ENCODE peak calls at places on chromosomes 2 and 18, in six cellular contexts. F is A549, E is NB4, H is K562, C is HepG2, B is GM12878. S is an unnamed sample.

GRCh38 chr2:9057939-9058761 is 54.7 kb upstream of the MBOAT2 start:
- DNase-seq in F (peak; percentile 66), E (no peak), B (no peak), H (no peak), C (no peak), S (no peak)

GRCh38 chr2:239979243-239980023 is 45.7 kb downstream of the NDUFA10 start:
- DNase-seq in H (no peak), C (no peak), F (no peak), E (peak; percentile 78), B (no peak), S (peak; percentile 23)

GRCh38 chr18:8496186-8496585 is 113.1 kb upstream of the RAB12 start:
- DNase-seq in H (no peak), E (no peak), C (no peak), B (no peak), F (no peak), S (no peak)

GRCh38 chr2:33068261-33068660 is 121.5 kb downstream of the LTBP1 start:
- DNase-seq in B (no peak), C (no peak), H (no peak), F (peak; percentile 64), E (no peak), S (no peak)

GRCh38 chr2:183164111-183165015 is 40.1 kb downstream of the NUP35 start:
- DNase-seq in F (no peak), B (no peak), E (no peak), H (no peak), C (no peak), S (no peak)

GRCh38 chr18:69787825-69788547 is 159.7 kb downstream of the CD226 start:
- DNase-seq in H (no peak), E (peak; percentile 29), F (peak; percentile 10), C (peak; percentile 67), B (no peak), S (peak; percentile 70)

GRCh38 chr2:156436477-156437085 is 402 bp downstream of the GPD2 start:
- DNase-seq in F (peak; percentile 21), C (no peak), E (peak; percentile 36), B (no peak), H (no peak), S (peak; percentile 54)

GRCh38 chr2:147910990-147911473 is 66.2 kb downstream of the ACVR2A start:
- DNase-seq in F (peak; percentile 61), B (peak; percentile 21), H (peak; percentile 14), E (peak; percentile 71), C (peak; percentile 54), S (peak; percentile 91)

GRCh38 chr2:76491503-76491902 is 780.8 kb upstream of the GCFC2 start:
- DNase-seq in H (no peak), F (no peak), B (no peak), E (peak; percentile 90), C (no peak), S (no peak)

GRCh38 chr2:201938151-201938815 is 95.4 kb upstream of the FZD7 start:
- DNase-seq in F (no peak), B (no peak), H (no peak), E (no peak), C (no peak), S (no peak)

GRCh38 chr2:226079677-226080076 is 680.2 kb downstream of the NYAP2 start:
- DNase-seq in B (no peak), H (no peak), C (no peak), E (peak; percentile 26), F (no peak), S (no peak)

GRCh38 chr2:183291436-183291835 is 167.2 kb downstream of the NUP35 start:
- DNase-seq in E (no peak), C (no peak), H (no peak), F (no peak), B (no peak), S (no peak)

GRCh38 chr2:12764075-12764722 is 47.5 kb downstream of the TRIB2 start:
- DNase-seq in E (peak; percentile 23), H (no peak), F (no peak), B (no peak), C (no peak), S (peak; percentile 79)

GRCh38 chr2:26292646-26293045 is 47.9 kb downstream of the HADHB start:
- DNase-seq in C (peak; percentile 45), H (no peak), B (no peak), E (no peak), F (no peak), S (no peak)

GRCh38 chr2:64454316-64455030 is 511 bp downstream of the LGALSL start:
- DNase-seq in H (peak; percentile 90), C (no peak), B (no peak), E (peak; percentile 64), F (peak; percentile 55), S (peak; percentile 51)

GRCh38 chr2:120546077-120546864 is 189.4 kb upstream of the GLI2 start:
- DNase-seq in H (peak; percentile 19), F (no peak), B (no peak), C (peak; percentile 97), E (peak; percentile 89), S (no peak)

GRCh38 chr2:169439900-169440299 is 39.4 kb upstream of the BBS5 start:
- DNase-seq in C (no peak), H (no peak), B (no peak), E (no peak), F (no peak), S (no peak)

GRCh38 chr2:9258953-9259399 is 52.4 kb downstream of the ASAP2 start:
- DNase-seq in E (peak; percentile 43), F (no peak), C (no peak), B (no peak), H (no peak), S (peak; percentile 68)

GRCh38 chr2:120576509-120577474 is 158.9 kb upstream of the GLI2 start:
- DNase-seq in B (no peak), E (peak; percentile 81), C (no peak), F (no peak), H (no peak), S (peak; percentile 51)

GRCh38 chr2:127623388-127624320 is 22.3 kb upstream of the GPR17 start:
- DNase-seq in B (no peak), C (no peak), F (no peak), E (no peak), H (no peak), S (no peak)

GRCh38 chr2:222709191-222709891 is 37.9 kb downstream of the MOGAT1 start:
- DNase-seq in B (no peak), C (peak; percentile 99), H (peak; percentile 71), E (peak; percentile 55), F (peak; percentile 88), S (peak; percentile 95)

GRCh38 chr18:427005-427404 is 73.5 kb downstream of the COLEC12 start:
- DNase-seq in B (no peak), H (no peak), F (peak; percentile 4), C (no peak), E (no peak), S (no peak)

GRCh38 chr2:177767768-177768167 is 304.8 kb downstream of the PDE11A start:
- DNase-seq in E (peak; percentile 35), B (no peak), H (no peak), F (no peak), C (no peak), S (no peak)

GRCh38 chr18:3605562-3606443 is 155.8 kb downstream of the TGIF1 start:
- DNase-seq in B (no peak), E (peak; percentile 38), C (no peak), H (peak; percentile 29), F (no peak), S (peak; percentile 67)

GRCh38 chr2:52269696-52270485 is 1238.0 kb upstream of the NRXN1 start:
- DNase-seq in F (no peak), H (no peak), B (no peak), E (peak; percentile 61), C (no peak), S (no peak)

GRCh38 chr2:237410949-237411635 is 2.9 kb downstream of the COL6A3 start:
- DNase-seq in C (no peak), E (no peak), B (no peak), F (no peak), H (no peak), S (no peak)
- TF ChIP-seq MAX in C (no peak), E (no peak), B (no peak), F (no peak), H (no peak), S (no peak)

DNA sequence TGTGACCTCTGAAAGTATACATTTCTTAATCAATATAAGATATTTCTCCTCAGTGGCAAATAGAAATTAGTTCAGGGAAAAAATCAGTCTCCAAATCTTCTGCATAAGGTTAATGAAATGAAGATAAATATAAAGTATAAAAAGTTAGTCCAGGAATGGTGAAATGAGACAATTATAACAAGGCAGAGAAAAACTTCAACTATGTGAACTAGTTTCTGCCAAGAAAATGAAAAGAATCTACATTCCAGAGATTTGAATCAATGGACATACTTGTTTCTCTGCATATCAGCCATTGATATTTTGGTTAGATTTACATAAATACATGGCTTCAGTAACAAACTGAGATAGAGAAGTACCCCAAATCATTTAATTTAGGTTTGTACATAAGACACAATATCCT is 249.0 kb downstream of the EXOC6B start:
- DNase-seq in B (no peak), H (no peak), F (no peak), E (no peak), C (no peak), S (no peak)
- TF ChIP-seq MYC in B (no peak), H (no peak), F (no peak), E (no peak), C (no peak), S (no peak)

DNA sequence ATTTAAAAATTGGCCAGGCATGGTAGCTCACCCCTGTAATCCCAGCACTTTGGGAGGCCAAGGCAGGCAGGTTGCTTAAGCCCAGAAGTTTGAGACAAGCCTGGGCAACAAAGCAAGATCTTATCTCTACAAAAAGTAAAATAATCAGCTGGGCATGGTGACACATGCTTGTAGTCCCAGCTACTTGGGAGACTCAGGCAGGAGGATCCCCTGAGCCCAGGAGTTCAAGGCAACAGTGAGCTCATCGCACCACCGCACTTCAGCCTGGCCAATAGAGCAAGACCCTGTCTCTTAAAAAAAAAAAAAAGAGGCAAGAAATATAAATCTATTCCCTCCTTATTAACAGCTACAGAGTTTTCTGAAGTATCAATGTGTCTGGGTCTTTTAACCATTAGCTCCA is 51.9 kb downstream of the ESCO1 start:
- DNase-seq in B (no peak), E (no peak), H (no peak), C (no peak), F (no peak), S (no peak)
- TF ChIP-seq MAX in B (no peak), E (no peak), H (no peak), C (no peak), F (no peak), S (no peak)

GRCh38 chr2:132542953-132543569 is 126.5 kb downstream of the GPR39 start:
- DNase-seq in E (no peak), H (no peak), F (peak; percentile 23), B (no peak), C (no peak), S (peak; percentile 66)

GRCh38 chr2:132538331-132538855 is 121.8 kb downstream of the GPR39 start:
- DNase-seq in H (no peak), B (no peak), E (no peak), C (no peak), F (no peak), S (no peak)

GRCh38 chr2:132544045-132544630 is 125.9 kb downstream of the LYPD1 start:
- DNase-seq in C (no peak), E (no peak), B (no peak), H (no peak), F (no peak), S (no peak)

DNA sequence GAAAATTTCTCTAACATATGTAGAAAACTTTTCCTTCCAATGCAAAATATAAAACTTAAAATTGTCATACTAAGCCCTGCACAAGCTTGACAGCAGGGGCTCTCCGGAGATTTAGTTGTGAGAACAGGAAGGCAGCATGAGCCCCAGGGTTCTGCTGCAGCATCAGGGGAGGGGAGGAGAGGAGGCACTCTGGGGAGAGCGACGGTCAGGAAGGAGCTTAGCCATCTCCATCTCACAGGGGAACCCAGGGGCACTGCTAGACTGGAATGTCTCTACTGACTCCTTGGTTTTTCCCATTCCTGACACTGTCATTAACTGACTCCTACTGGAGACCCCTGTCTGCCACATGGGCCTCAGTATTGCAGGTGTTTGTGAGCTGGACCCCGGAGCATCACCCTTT is 123.6 kb downstream of the GPR39 start:
- DNase-seq in C (no peak), H (no peak), E (no peak), B (no peak), F (no peak), S (no peak)
- TF ChIP-seq MYC in C (no peak), H (no peak), E (no peak), B (no peak), F (no peak), S (no peak)